ENCODE peak calls at places on chromosomes 16 and 17, in five cellular contexts. One of them, this sample, is unnamed.
A peak's percentile ranks its signal among the peaks of the same experiment; 100 is the strongest.

GRCh38 chr16:86508947-86509758 is 1.2 kb upstream of the FOXF1 start:
- DNase-seq in caudate nucleus: no peak
- DNase-seq in colonic mucosa: peak; percentile 45
- DNase-seq in heart right ventricle: peak; percentile 63
- DNase-seq in progenitor cell of endocrine pancreas: no peak
- DNase-seq in this sample: no peak

GRCh38 chr16:84839956-84840355 is 20.2 kb downstream of the CRISPLD2 start:
- DNase-seq in caudate nucleus: no peak
- DNase-seq in colonic mucosa: no peak
- DNase-seq in heart right ventricle: no peak
- DNase-seq in progenitor cell of endocrine pancreas: no peak
- DNase-seq in this sample: no peak

GRCh38 chr17:79945591-79946255 is 89.9 kb downstream of the TBC1D16 start:
- DNase-seq in caudate nucleus: no peak
- DNase-seq in colonic mucosa: no peak
- DNase-seq in heart right ventricle: no peak
- DNase-seq in progenitor cell of endocrine pancreas: no peak
- DNase-seq in this sample: no peak

GRCh38 chr16:14373406-14373805 is 256.7 kb downstream of the PARN start:
- DNase-seq in caudate nucleus: no peak
- DNase-seq in colonic mucosa: no peak
- DNase-seq in heart right ventricle: no peak
- DNase-seq in progenitor cell of endocrine pancreas: no peak
- DNase-seq in this sample: no peak

GRCh38 chr16:30637952-30638351 is 12.8 kb upstream of the PRR14 start:
- DNase-seq in caudate nucleus: no peak
- DNase-seq in colonic mucosa: no peak
- DNase-seq in heart right ventricle: no peak
- DNase-seq in progenitor cell of endocrine pancreas: no peak
- DNase-seq in this sample: no peak

GRCh38 chr17:64406321-64407200 is 15.9 kb upstream of the PECAM1 start:
- DNase-seq in caudate nucleus: no peak
- DNase-seq in colonic mucosa: no peak
- DNase-seq in heart right ventricle: no peak
- DNase-seq in progenitor cell of endocrine pancreas: no peak
- DNase-seq in this sample: no peak

GRCh38 chr17:49993423-49994037 is 1.5 kb downstream of the DLX3 start:
- DNase-seq in caudate nucleus: no peak
- DNase-seq in colonic mucosa: no peak
- DNase-seq in heart right ventricle: no peak
- DNase-seq in progenitor cell of endocrine pancreas: peak; percentile 37
- DNase-seq in this sample: no peak

GRCh38 chr17:80270836-80271235 is 10.2 kb downstream of the RNF213 start:
- DNase-seq in caudate nucleus: no peak
- DNase-seq in colonic mucosa: no peak
- DNase-seq in heart right ventricle: no peak
- DNase-seq in progenitor cell of endocrine pancreas: peak; percentile 39
- DNase-seq in this sample: no peak

GRCh38 chr17:75878174-75878998 is at the start of gene TRIM47:
- DNase-seq in caudate nucleus: peak; percentile 36
- DNase-seq in colonic mucosa: peak; percentile 78
- DNase-seq in heart right ventricle: peak; percentile 85
- DNase-seq in progenitor cell of endocrine pancreas: no peak
- DNase-seq in this sample: peak; percentile 38

GRCh38 chr16:85902366-85903155 is 3.6 kb downstream of the IRF8 start:
- DNase-seq in caudate nucleus: no peak
- DNase-seq in colonic mucosa: no peak
- DNase-seq in heart right ventricle: no peak
- DNase-seq in progenitor cell of endocrine pancreas: no peak
- DNase-seq in this sample: no peak

GRCh38 chr16:89505204-89506112 is 2.7 kb upstream of the SPG7 start:
- DNase-seq in caudate nucleus: peak; percentile 13
- DNase-seq in colonic mucosa: peak; percentile 98
- DNase-seq in heart right ventricle: peak; percentile 82
- DNase-seq in progenitor cell of endocrine pancreas: no peak
- DNase-seq in this sample: peak; percentile 23

GRCh38 chr17:66016231-66016630 is 175.7 kb downstream of the CEP112 start:
- DNase-seq in caudate nucleus: no peak
- DNase-seq in colonic mucosa: no peak
- DNase-seq in heart right ventricle: no peak
- DNase-seq in progenitor cell of endocrine pancreas: no peak
- DNase-seq in this sample: no peak

GRCh38 chr16:10888320-10888937 is 11.4 kb downstream of the CIITA start:
- DNase-seq in caudate nucleus: no peak
- DNase-seq in colonic mucosa: no peak
- DNase-seq in heart right ventricle: no peak
- DNase-seq in progenitor cell of endocrine pancreas: no peak
- DNase-seq in this sample: no peak